ENCODE peak calls at places on chromosomes 1 and 21, in eight cellular contexts. Y is right atrium auricular region; B is AG08396; P is activated T-cell treated with anti-CD3 and anti-CD28 coated beads, Interleukin-2, amount 50 U/mL, for 72 hours; Z is T-helper 17 cell; I is ovary; V is activated naive CD4-positive, alpha-beta T cell; A is left cardiac atrium. U is an unnamed sample.

GRCh38 chr1:7390604-7391000 is 380.5 kb upstream of the VAMP3 start:
- DNase-seq in Y (no peak), B (no peak), P (no peak), Z (no peak), I (no peak), V (no peak), A (no peak), U (no peak)

GRCh38 chr1:217062566-217062965 is 339.3 kb upstream of the ESRRG start:
- DNase-seq in Y (no peak), B (no peak), P (no peak), Z (no peak), I (no peak), V (no peak), A (no peak), U (no peak)

GRCh38 chr1:98637316-98637715 is 24.2 kb upstream of the SNX7 start:
- DNase-seq in Y (no peak), B (no peak), P (no peak), Z (no peak), I (no peak), V (no peak), A (no peak), U (no peak)

GRCh38 chr1:107698161-107698560 is 266.8 kb downstream of the VAV3 start:
- DNase-seq in Y (no peak), B (no peak), P (no peak), Z (no peak), I (no peak), V (no peak), A (no peak), U (no peak)

GRCh38 chr1:7810395-7810794 is 26.3 kb downstream of the PER3 start:
- DNase-seq in Y (no peak), B (peak), P (peak), Z (no peak), I (no peak), V (no peak), A (no peak), U (no peak)

GRCh38 chr1:1081311-1082238 is 7.5 kb upstream of the RNF223 start:
- DNase-seq in Y (no peak), B (no peak), P (no peak), Z (no peak), I (peak), V (no peak), A (peak), U (no peak)

GRCh38 chr1:228996286-228996685 is 261.0 kb downstream of the RHOU start:
- DNase-seq in Y (no peak), B (no peak), P (no peak), Z (no peak), I (peak), V (no peak), A (no peak), U (no peak)

GRCh38 chr1:173420330-173420806 is 56.8 kb upstream of the PRDX6 start:
- DNase-seq in Y (peak), B (peak), P (peak), Z (peak), I (peak), V (peak), A (peak), U (peak)

GRCh38 chr1:23593556-23594148 is 34.4 kb upstream of the ID3 start:
- DNase-seq in Y (no peak), B (no peak), P (peak), Z (no peak), I (no peak), V (no peak), A (no peak), U (no peak)

GRCh38 chr1:17198476-17199258 is 6.3 kb upstream of the PADI1 start:
- DNase-seq in Y (no peak), B (no peak), P (no peak), Z (no peak), I (no peak), V (no peak), A (no peak), U (no peak)

GRCh38 chr1:18962121-18962721 is 5.7 kb upstream of the IFFO2 start:
- DNase-seq in Y (no peak), B (no peak), P (no peak), Z (no peak), I (no peak), V (no peak), A (no peak), U (peak)

GRCh38 chr1:17251699-17252376 is 2.9 kb downstream of the PADI3 start:
- DNase-seq in Y (no peak), B (peak), P (no peak), Z (no peak), I (no peak), V (no peak), A (no peak), U (no peak)

GRCh38 chr21:42858957-42859890 is 20.1 kb downstream of the WDR4 start:
- DNase-seq in Y (no peak), B (no peak), P (no peak), Z (no peak), I (no peak), V (no peak), A (no peak), U (no peak)

GRCh38 chr1:232538224-232538942 is 91.5 kb downstream of the SIPA1L2 start:
- DNase-seq in Y (no peak), B (no peak), P (no peak), Z (no peak), I (no peak), V (no peak), A (no peak), U (no peak)

GRCh38 chr1:31381394-31382287 is 8.8 kb upstream of the FABP3 start:
- DNase-seq in Y (peak), B (no peak), P (no peak), Z (no peak), I (no peak), V (no peak), A (peak), U (no peak)

GRCh38 chr1:145884675-145885074 is 991 bp downstream of the ANKRD35 start:
- DNase-seq in Y (no peak), B (peak), P (no peak), Z (no peak), I (no peak), V (no peak), A (no peak), U (no peak)

GRCh38 chr1:210598135-210598652 is 269.5 kb downstream of the HHAT start:
- DNase-seq in Y (peak), B (peak), P (no peak), Z (no peak), I (no peak), V (no peak), A (peak), U (peak)

GRCh38 chr1:236677641-236678235 is 8.6 kb upstream of the ACTN2 start:
- DNase-seq in Y (no peak), B (no peak), P (no peak), Z (no peak), I (no peak), V (no peak), A (no peak), U (no peak)